ENCODE peak calls at places on chromosomes 12 and 14, in four cellular contexts. F, B, X and Q are unnamed samples.

GRCh38 chr14:91405724-91406435 is 11.7 kb downstream of the CCDC88C start:
- DNase-seq in B (no peak), X (no peak), F (no peak), Q (no peak)

GRCh38 chr12:93347054-93347786 is 30.5 kb upstream of the NUDT4 start:
- DNase-seq in F (no peak), X (no peak), B (no peak), Q (no peak)

GRCh38 chr12:119578112-119578511 is 15.5 kb upstream of the TMEM233 start:
- DNase-seq in F (peak; percentile 17), B (no peak), X (no peak), Q (no peak)

GRCh38 chr12:92070054-92070863 is 75.4 kb downstream of the BTG1 start:
- DNase-seq in B (no peak), F (no peak), X (no peak), Q (no peak)

GRCh38 chr14:95197498-95198010 is 40.2 kb upstream of the DICER1 start:
- DNase-seq in F (no peak), X (peak; percentile 51), B (no peak), Q (no peak)

GRCh38 chr14:75343914-75344313 is 65.3 kb downstream of the FOS start:
- DNase-seq in F (peak; percentile 82), B (no peak), X (no peak), Q (no peak)

GRCh38 chr14:76584271-76584702 is 177.0 kb upstream of the VASH1 start:
- DNase-seq in X (no peak), B (no peak), F (no peak), Q (no peak)

GRCh38 chr14:53355581-53356112 is 202.5 kb upstream of the DDHD1 start:
- DNase-seq in F (peak; percentile 54), B (no peak), X (peak; percentile 88), Q (no peak)

GRCh38 chr12:104877107-104877705 is 80.9 kb downstream of the SLC41A2 start:
- DNase-seq in F (peak; percentile 67), B (no peak), X (no peak), Q (no peak)